ENCODE peak calls at places on chromosomes 16 and 17, in ten cellular contexts. L is PC-9; T is T-helper 9 cell; M is stimulated activated CD4-positive, alpha-beta T cell treated with anti-CD3 and anti-CD28 coated beads, TNF-alpha, amount 100 ng/mL, for 24 hours; B is EH; J is Karpas-422; N is astrocyte of the spinal cord; V is HS-5; I is AG04450; K is ELR. H is an unnamed sample.

GRCh38 chr17:19561697-19562318 is 28.2 kb downstream of the SLC47A1 start:
- DNase-seq in M (no peak), J (no peak), T (no peak), B (no peak), N (no peak), I (no peak), L (no peak), K (no peak), V (no peak), H (no peak)

GRCh38 chr16:57607676-57608461 is 20.6 kb upstream of the ADGRG1 start:
- DNase-seq in I (no peak), N (no peak), V (no peak), K (no peak), M (no peak), B (no peak), L (no peak), T (no peak), J (no peak), H (no peak)

GRCh38 chr16:68393333-68393732 is 55.0 kb downstream of the SMPD3 start:
- DNase-seq in N (no peak), I (no peak), K (no peak), J (no peak), T (no peak), L (no peak), V (no peak), B (no peak), M (no peak), H (no peak)

GRCh38 chr16:2194852-2195315 is 1.5 kb downstream of the CASKIN1 start:
- DNase-seq in B (peak), L (peak), I (no peak), T (peak), N (peak), K (peak), J (peak), V (no peak), M (no peak), H (no peak)

GRCh38 chr17:63247706-63248105 is 198.4 kb downstream of the CYB561 start:
- DNase-seq in V (no peak), M (no peak), L (no peak), J (no peak), I (no peak), K (peak), B (peak), N (no peak), T (no peak), H (no peak)

GRCh38 chr17:49191917-49192741 is 18.2 kb downstream of the GNGT2 start:
- DNase-seq in V (peak), J (peak), M (peak), T (peak), N (peak), I (peak), L (peak), B (peak), K (peak), H (peak)

GRCh38 chr17:4463818-4464501 is 30.2 kb downstream of the SPNS3 start:
- DNase-seq in J (no peak), I (no peak), K (no peak), L (no peak), T (no peak), V (no peak), B (no peak), M (no peak), N (no peak), H (no peak)

GRCh38 chr16:15434425-15435215 is at the start of gene BMERB1:
- DNase-seq in N (peak), L (peak), J (no peak), T (no peak), M (peak), B (peak), I (no peak), K (peak), V (no peak), H (peak)

GRCh38 chr17:56087199-56087598 is 66.1 kb upstream of the ANKFN1 start:
- DNase-seq in N (no peak), K (no peak), M (no peak), I (no peak), V (no peak), T (no peak), L (no peak), J (no peak), B (no peak), H (no peak)

GRCh38 chr17:61519139-61519538 is 66.9 kb downstream of the TBX4 start:
- DNase-seq in J (no peak), B (no peak), M (no peak), T (no peak), K (no peak), I (no peak), V (no peak), N (no peak), L (no peak), H (no peak)

GRCh38 chr16:23712976-23713375 is at the start of gene ERN2:
- DNase-seq in M (no peak), N (no peak), J (no peak), I (no peak), T (no peak), B (no peak), L (no peak), K (no peak), V (no peak), H (no peak)

GRCh38 chr17:15498107-15498506 is 30.7 kb upstream of the CDRT4 start:
- DNase-seq in B (peak), N (no peak), M (no peak), L (no peak), T (no peak), V (peak), I (no peak), J (peak), K (peak), H (no peak)

GRCh38 chr17:40883960-40884359 is 1.1 kb downstream of the KRT20 start:
- DNase-seq in K (no peak), L (no peak), J (no peak), B (no peak), M (no peak), N (no peak), I (no peak), V (no peak), T (no peak), H (no peak)

GRCh38 chr16:85166281-85166680 is 54.0 kb upstream of the CIBAR2 start:
- DNase-seq in T (no peak), M (no peak), L (no peak), I (no peak), N (no peak), V (no peak), J (no peak), K (no peak), B (no peak), H (no peak)

GRCh38 chr16:23384878-23385277 is 68.1 kb downstream of the COG7 start:
- DNase-seq in I (no peak), T (no peak), B (no peak), K (no peak), J (no peak), M (no peak), L (no peak), N (peak), V (no peak), H (no peak)

GRCh38 chr17:81329927-81330883 is 35.1 kb upstream of the SLC38A10 start:
- DNase-seq in N (no peak), M (no peak), V (no peak), L (peak), J (no peak), B (no peak), K (peak), T (no peak), I (no peak), H (no peak)

GRCh38 chr16:13435873-13436474 is 484.0 kb upstream of the ERCC4 start:
- DNase-seq in K (no peak), M (no peak), J (peak), I (no peak), T (no peak), B (no peak), N (no peak), L (peak), V (no peak), H (no peak)

GRCh38 chr17:59800530-59800942 is 92.2 kb downstream of the TUBD1 start:
- DNase-seq in K (peak), B (peak), J (peak), I (no peak), N (no peak), T (no peak), L (no peak), V (no peak), M (no peak), H (peak)

GRCh38 chr17:3534881-3535252 is 22.7 kb downstream of the TRPV3 start:
- DNase-seq in B (peak), I (no peak), N (peak), L (no peak), K (peak), M (no peak), V (no peak), T (no peak), J (peak), H (peak)

GRCh38 chr17:53896047-53896446 is 73.3 kb downstream of the KIF2B start:
- DNase-seq in J (no peak), V (no peak), T (no peak), M (no peak), B (no peak), I (no peak), L (no peak), K (peak), N (no peak), H (no peak)

GRCh38 chr16:56708418-56708817 is 21.5 kb upstream of the NUP93 start:
- DNase-seq in V (no peak), K (no peak), I (no peak), M (no peak), L (no peak), N (no peak), J (no peak), T (no peak), B (no peak), H (no peak)

GRCh38 chr16:5621826-5622225 is 524.2 kb upstream of the EEF2KMT start:
- DNase-seq in N (no peak), M (no peak), V (no peak), K (no peak), T (no peak), I (no peak), B (no peak), L (no peak), J (no peak), H (no peak)

GRCh38 chr16:77435240-77435819 is 496 bp upstream of the ADAMTS18 start:
- DNase-seq in B (no peak), K (no peak), N (no peak), L (no peak), T (no peak), V (no peak), M (no peak), I (no peak), J (no peak), H (no peak)

H was measured in HCT116.